ENCODE peak calls at places on chromosomes 11 and 22, in ten cellular contexts. E is hepatocyte, J is uterus, U is mesenchymal stem cell, D is ovary, A is IMR-90, W is small intestine, S is esophagus muscularis mucosa, X is right atrium auricular region, Q is HepG2. V is an unnamed sample. For H3K4me1, the result is how much of the 10 kb centered on the place peaks cover.

GRCh38 chr22:47152938-47153337 is 390.5 kb downstream of the TBC1D22A start:
- DNase-seq in J (no peak), Q (no peak), D (no peak), U (no peak), A (peak), E (no peak), W (no peak), X (no peak), S (no peak), V (no peak)

GRCh38 chr22:49079743-49080500 is 747.8 kb downstream of the BRD1 start:
- DNase-seq in A (no peak), U (no peak), S (no peak), J (no peak), D (no peak), E (no peak), X (no peak), Q (no peak), W (no peak), V (no peak)

GRCh38 chr22:41856484-41856883 is 23.6 kb downstream of the SREBF2 start:
- DNase-seq in X (no peak), A (no peak), U (no peak), Q (no peak), J (no peak), E (no peak), D (no peak), S (no peak), W (peak), V (no peak)

GRCh38 chr22:43098356-43098755 is 9.2 kb upstream of the TTLL1 start:
- DNase-seq in U (peak), Q (no peak), A (no peak), E (no peak), J (no peak), X (no peak), D (no peak), W (no peak), S (no peak), V (no peak)

GRCh38 chr22:38247713-38248112 is 25.1 kb downstream of the TMEM184B start:
- DNase-seq in E (no peak), D (no peak), W (no peak), U (no peak), X (no peak), A (no peak), Q (no peak), S (no peak), J (no peak), V (no peak)

GRCh38 chr11:38221295-38221694 is 1623.3 kb upstream of the RAG2 start:
- DNase-seq in D (no peak), X (no peak), E (no peak), S (no peak), Q (no peak), U (no peak), A (no peak), J (no peak), W (no peak), V (no peak)

GRCh38 chr11:108538502-108538901 is 40.3 kb upstream of the POGLUT3 start:
- DNase-seq in X (no peak), U (no peak), D (no peak), Q (no peak), W (no peak), E (no peak), A (no peak), S (peak), J (no peak), V (no peak)

GRCh38 chr11:32332990-32333334 is 102.4 kb downstream of the WT1 start:
- DNase-seq in Q (no peak), E (no peak), A (no peak), D (no peak), U (no peak), W (no peak), J (no peak), X (no peak), S (no peak), V (no peak)

GRCh38 chr11:79428406-79428805 is 12.4 kb downstream of the TENM4 start:
- DNase-seq in X (no peak), A (no peak), E (no peak), D (no peak), W (no peak), J (no peak), Q (no peak), S (peak), U (no peak), V (no peak)

GRCh38 chr11:97990162-97990920 is 1030.4 kb upstream of the CNTN5 start:
- DNase-seq in E (no peak), S (no peak), W (no peak), J (no peak), A (no peak), U (peak), Q (no peak), D (no peak), X (no peak), V (no peak)

GRCh38 chr22:45332001-45332400 is 22.3 kb downstream of the FAM118A start:
- DNase-seq in S (no peak), D (no peak), X (no peak), W (no peak), U (no peak), A (no peak), E (no peak), J (no peak), Q (no peak), V (no peak)

GRCh38 chr22:26406118-26406517 is 22.9 kb upstream of the ASPHD2 start:
- DNase-seq in S (no peak), J (no peak), A (peak), E (no peak), Q (no peak), U (no peak), D (no peak), X (no peak), W (no peak), V (no peak)

GRCh38 chr11:61967924-61968757 is 707 bp upstream of the FTH1 start:
- DNase-seq in J (no peak), X (peak), Q (peak), W (peak), D (peak), U (no peak), S (no peak), A (no peak), E (peak), V (peak)

GRCh38 chr22:47162865-47163264 is 400.4 kb downstream of the TBC1D22A start:
- DNase-seq in D (peak), A (no peak), W (no peak), S (no peak), Q (no peak), U (no peak), J (peak), E (no peak), X (no peak), V (peak)

GRCh38 chr11:2798951-2799761 is 86.4 kb downstream of the CDKN1C start:
- DNase-seq in W (no peak), A (peak), U (peak), E (no peak), X (no peak), S (no peak), D (peak), Q (peak), J (no peak), V (peak)

GRCh38 chr11:68778205-68778604 is 26.9 kb upstream of the TESMIN start:
- DNase-seq in Q (no peak), X (no peak), W (no peak), D (peak), J (no peak), A (no peak), E (no peak), U (no peak), S (no peak), V (no peak)
- H3K4me1 ChIP-seq in Q (under half), X (under half), W (under half), D (under half), J (under half), A (under half), E (under half), U (under half), S (under half), V (under half)

GRCh38 chr11:75277991-75278790 is 37.6 kb downstream of the TPBGL start:
- DNase-seq in W (no peak), A (no peak), Q (no peak), E (no peak), D (no peak), J (peak), U (no peak), S (no peak), X (no peak), V (no peak)
- H3K4me1 ChIP-seq in W (under half), A (under half), Q (under half), E (under half), D (under half), J (under half), U (under half), S (under half), X (under half), V (under half)

GRCh38 chr11:86035164-86035563 is 33.7 kb downstream of the PICALM start:
- DNase-seq in Q (no peak), A (no peak), D (no peak), E (no peak), U (no peak), W (no peak), J (no peak), X (no peak), S (no peak), V (no peak)
- H3K4me1 ChIP-seq in Q (under half), A (under half), D (under half), E (under half), U (under half), W (under half), J (under half), X (under half), S (half or more), V (under half)

GRCh38 chr11:113873241-113873626 is 2.1 kb downstream of the USP28 start:
- DNase-seq in Q (no peak), J (no peak), X (peak), S (no peak), A (peak), D (no peak), U (peak), E (no peak), W (no peak), V (no peak)

GRCh38 chr11:113874096-113874919 is 1.1 kb downstream of the USP28 start:
- DNase-seq in D (no peak), W (no peak), S (no peak), J (no peak), U (peak), A (peak), Q (no peak), X (no peak), E (no peak), V (no peak)

GRCh38 chr11:113867843-113868503 is 7.4 kb downstream of the USP28 start:
- DNase-seq in U (no peak), W (no peak), S (no peak), A (no peak), J (no peak), Q (no peak), D (no peak), E (no peak), X (no peak), V (no peak)

GRCh38 chr11:113874920-113875413 is 405 bp downstream of the USP28 start:
- DNase-seq in X (no peak), U (peak), E (no peak), D (no peak), A (peak), J (peak), S (no peak), W (no peak), Q (no peak), V (no peak)

GRCh38 chr11:113871331-113871730 is 4.0 kb downstream of the USP28 start:
- DNase-seq in D (no peak), U (peak), X (no peak), J (no peak), W (no peak), Q (no peak), E (no peak), S (no peak), A (peak), V (no peak)
- H3K4me1 ChIP-seq in D (under half), U (under half), X (under half), J (under half), W (under half), Q (under half), E (under half), S (under half), A (under half), V (under half)

GRCh38 chr11:35586216-35586615 is 32.0 kb upstream of the FJX1 start:
- DNase-seq in A (no peak), J (no peak), D (no peak), S (no peak), Q (no peak), U (no peak), X (no peak), W (no peak), E (no peak), V (no peak)

GRCh38 chr11:35588627-35589026 is 29.6 kb upstream of the FJX1 start:
- DNase-seq in U (peak), X (peak), S (no peak), D (no peak), Q (no peak), J (no peak), A (peak), W (no peak), E (no peak), V (no peak)

GRCh38 chr11:35589281-35589680 is 29.0 kb upstream of the FJX1 start:
- DNase-seq in J (no peak), Q (no peak), U (no peak), E (no peak), W (no peak), X (peak), A (no peak), D (no peak), S (no peak), V (no peak)

GRCh38 chr11:35590412-35590811 is 27.8 kb upstream of the FJX1 start:
- DNase-seq in X (peak), W (no peak), A (peak), J (no peak), Q (no peak), S (no peak), D (no peak), E (no peak), U (no peak), V (no peak)

GRCh38 chr11:35587972-35588371 is 30.3 kb upstream of the FJX1 start:
- DNase-seq in Q (no peak), S (no peak), A (no peak), W (no peak), U (no peak), E (no peak), J (no peak), D (no peak), X (no peak), V (no peak)
- H3K4me1 ChIP-seq in Q (under half), S (under half), A (under half), W (under half), U (under half), E (under half), J (under half), D (under half), X (under half), V (under half)

GRCh38 chr22:23226497-23226850 is 46.2 kb downstream of the BCR start:
- DNase-seq in A (no peak), E (no peak), X (no peak), J (no peak), U (no peak), S (no peak), D (no peak), Q (no peak), W (no peak), V (no peak)
- H3K4me1 ChIP-seq in A (under half), E (under half), X (under half), J (under half), U (under half), S (half or more), D (under half), Q (under half), W (under half), V (under half)

GRCh38 chr11:20033806-20034205 is 126.5 kb downstream of the DBX1 start:
- DNase-seq in U (no peak), E (no peak), W (no peak), S (no peak), A (no peak), Q (no peak), J (no peak), D (no peak), X (no peak), V (peak)
- H3K4me1 ChIP-seq in U (under half), E (under half), W (under half), S (under half), A (under half), Q (half or more), J (under half), D (under half), X (under half), V (under half)

GRCh38 chr22:50483556-50483955 is 2.2 kb downstream of the ADM2 start:
- DNase-seq in E (no peak), D (no peak), W (no peak), X (no peak), U (no peak), S (no peak), J (no peak), A (no peak), Q (no peak), V (no peak)

GRCh38 chr22:50481440-50482106 is at the start of gene ADM2:
- DNase-seq in X (no peak), J (no peak), W (peak), Q (peak), A (no peak), E (peak), S (no peak), U (peak), D (no peak), V (peak)

GRCh38 chr22:50481045-50481439 is 301 bp upstream of the ADM2 start:
- DNase-seq in S (no peak), W (no peak), U (no peak), Q (no peak), J (no peak), X (no peak), A (no peak), D (no peak), E (no peak), V (peak)

GRCh38 chr22:50483106-50483505 is 1.8 kb downstream of the ADM2 start:
- DNase-seq in S (no peak), E (no peak), U (no peak), W (no peak), X (no peak), D (no peak), A (no peak), J (no peak), Q (no peak), V (peak)

DNA sequence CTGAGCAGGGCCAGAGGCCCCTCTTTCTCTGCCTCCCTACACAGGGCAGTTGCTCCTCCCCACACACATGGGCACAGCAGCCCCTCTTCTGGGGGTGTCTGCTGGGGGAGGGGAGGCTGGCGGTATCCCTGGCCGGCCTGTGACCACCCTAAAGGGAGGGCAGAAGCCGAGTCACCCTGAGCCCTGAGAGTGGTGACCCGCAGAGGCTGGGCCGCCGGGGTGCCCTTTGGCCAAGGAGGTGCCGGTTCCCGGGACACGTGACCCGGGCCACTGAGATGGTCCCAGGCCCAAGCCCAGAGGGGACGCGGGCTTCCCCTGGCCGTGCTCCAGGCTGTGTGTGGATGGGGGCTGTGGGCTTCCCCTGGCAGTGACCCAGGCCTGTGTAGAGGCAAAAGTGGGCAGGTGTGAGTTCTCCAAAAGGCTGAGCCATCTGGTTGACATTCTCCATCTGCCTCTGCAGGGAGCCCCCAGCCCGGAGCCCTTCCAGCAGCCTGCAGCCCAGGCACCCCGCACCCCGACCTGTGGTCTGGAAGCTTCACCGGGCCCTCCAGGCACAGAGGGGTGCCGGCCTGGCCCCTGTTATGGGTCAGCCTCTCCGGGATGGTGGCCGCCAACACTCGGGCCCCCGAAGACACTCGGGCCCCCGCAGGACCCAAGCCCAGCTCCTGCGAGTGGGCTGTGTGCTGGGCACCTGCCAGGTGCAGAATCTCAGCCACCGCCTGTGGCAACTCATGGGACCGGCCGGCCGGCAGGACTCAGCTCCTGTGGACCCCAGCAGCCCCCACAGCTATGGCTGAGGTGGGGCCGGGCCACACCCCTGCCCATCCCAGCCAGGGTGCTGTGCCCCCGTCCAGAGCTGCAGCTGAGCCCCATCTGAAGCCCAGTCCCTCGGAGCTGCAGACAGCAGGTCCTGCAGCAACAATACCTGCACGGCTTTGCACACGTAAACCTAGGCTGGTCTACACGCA is 1.0 kb downstream of the ADM2 start:
- DNase-seq in S (no peak), U (no peak), A (no peak), W (peak), E (no peak), X (no peak), D (no peak), Q (no peak), J (no peak), V (peak)
- H3K4me1 ChIP-seq in S (under half), U (under half), A (under half), W (under half), E (under half), X (under half), D (under half), Q (half or more), J (under half), V (under half)

GRCh38 chr11:65382804-65383368 is 440 bp upstream of the SLC25A45 start:
- DNase-seq in D (peak), J (no peak), S (no peak), X (no peak), A (no peak), E (no peak), Q (no peak), U (no peak), W (peak), V (no peak)

GRCh38 chr11:65382036-65382803 is at the start of gene SLC25A45:
- DNase-seq in S (peak), J (peak), A (peak), U (peak), X (peak), E (peak), D (peak), Q (peak), W (peak), V (peak)

GRCh38 chr11:65381721-65382035 is 768 bp downstream of the SLC25A45 start:
- DNase-seq in W (peak), Q (peak), X (peak), A (no peak), S (no peak), D (no peak), J (no peak), U (peak), E (no peak), V (no peak)

GRCh38 chr11:65384301-65384889 is 1.9 kb upstream of the SLC25A45 start:
- DNase-seq in J (peak), D (no peak), S (no peak), A (peak), Q (no peak), X (no peak), E (no peak), U (peak), W (no peak), V (no peak)

DNA sequence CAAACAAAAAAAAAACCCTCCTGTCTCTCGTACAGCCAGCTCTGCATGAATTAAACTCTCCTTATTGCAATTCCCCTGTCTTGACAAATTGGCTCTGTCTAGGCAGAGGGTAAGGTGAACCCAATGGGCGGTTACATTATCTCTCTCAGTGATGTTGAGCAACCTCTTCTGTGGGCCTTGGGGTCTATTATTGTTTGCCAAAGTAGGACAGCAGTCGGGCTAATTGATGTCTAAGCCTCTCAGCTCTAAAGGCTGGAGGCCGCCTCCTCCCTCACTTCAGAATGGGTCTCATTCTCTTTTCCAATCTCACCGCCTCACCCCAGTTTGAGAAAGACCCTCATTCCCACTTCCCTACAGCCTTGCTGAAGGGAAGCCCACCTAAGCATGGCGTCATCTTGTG is 1.3 kb upstream of the SLC25A45 start:
- DNase-seq in E (no peak), A (no peak), W (no peak), S (no peak), D (no peak), J (no peak), X (no peak), U (peak), Q (peak), V (no peak)
- H3K4me1 ChIP-seq in E (half or more), A (under half), W (under half), S (half or more), D (under half), J (under half), X (under half), U (half or more), Q (half or more), V (under half)